ENCODE peak calls at places on chromosomes 12 and 14, in eight cellular contexts. Y is IMR-90, N is colonic mucosa, U is A549, A is choroid plexus epithelial cell, Z is bronchial epithelial cell, J is DND-41, F is BE2C. P is an unnamed sample.

GRCh38 chr12:90262261-90262660 is 553.6 kb upstream of the ATP2B1 start:
- DNase-seq in A (peak; percentile 37), Y (peak; percentile 45), N (no peak), U (no peak), F (no peak), Z (peak; percentile 44), J (no peak), P (no peak)

GRCh38 chr14:77883479-77884238 is 83.8 kb downstream of the ADCK1 start:
- DNase-seq in Z (no peak), J (peak; percentile 32), F (peak; percentile 24), Y (no peak), N (no peak), U (no peak), A (no peak), P (no peak)

GRCh38 chr12:44127966-44128365 is 292.1 kb downstream of the TMEM117 start:
- DNase-seq in N (no peak), Z (no peak), A (no peak), J (no peak), Y (no peak), U (no peak), F (no peak), P (no peak)

GRCh38 chr12:96177013-96177412 is 17.2 kb upstream of the ELK3 start:
- DNase-seq in U (no peak), Z (peak; percentile 99), J (no peak), N (no peak), Y (peak; percentile 82), A (peak; percentile 33), F (no peak), P (peak; percentile 17)

GRCh38 chr14:30223385-30223785 is 295.7 kb upstream of the PRKD1 start:
- DNase-seq in Y (peak; percentile 95), J (no peak), Z (peak; percentile 92), U (peak; percentile 18), F (peak; percentile 46), N (peak; percentile 39), A (peak; percentile 93), P (no peak)

GRCh38 chr14:51609987-51610283 is 41.8 kb upstream of the FRMD6 start:
- DNase-seq in Y (peak; percentile 59), N (no peak), U (no peak), J (no peak), Z (no peak), A (peak; percentile 86), F (no peak), P (no peak)

GRCh38 chr12:122789637-122790036 is 15.3 kb downstream of the CCDC62 start:
- DNase-seq in A (no peak), U (no peak), N (no peak), J (no peak), Z (no peak), F (no peak), Y (no peak), P (no peak)

GRCh38 chr14:39233680-39234326 is at the start of gene MIA2:
- DNase-seq in A (no peak), F (no peak), J (no peak), U (peak; percentile 12), N (no peak), Z (no peak), Y (no peak), P (no peak)

GRCh38 chr14:77579065-77579464 is 37.4 kb downstream of the SPTLC2 start:
- DNase-seq in U (no peak), N (no peak), F (no peak), J (no peak), A (no peak), Y (peak; percentile 54), Z (no peak), P (no peak)

GRCh38 chr14:75050852-75051555 is at the start of gene MLH3:
- DNase-seq in A (peak; percentile 80), U (peak; percentile 93), N (peak; percentile 90), J (peak; percentile 84), F (peak; percentile 86), Z (peak; percentile 62), Y (peak; percentile 64), P (peak; percentile 87)

GRCh38 chr12:6834254-6834653 is 6.0 kb downstream of the P3H3 start:
- DNase-seq in U (no peak), A (no peak), Y (no peak), F (no peak), J (no peak), Z (no peak), N (no peak), P (no peak)

GRCh38 chr14:24943024-24943423 is 106.9 kb downstream of the STXBP6 start:
- DNase-seq in J (no peak), Y (no peak), U (no peak), A (no peak), N (no peak), Z (no peak), F (no peak), P (no peak)

GRCh38 chr12:104490850-104491249 is 34.1 kb downstream of the CHST11 start:
- DNase-seq in N (no peak), Z (no peak), F (no peak), U (no peak), J (peak; percentile 65), Y (no peak), A (no peak), P (no peak)

GRCh38 chr12:65632131-65632855 is 192.0 kb upstream of the HMGA2 start:
- DNase-seq in Z (peak; percentile 69), U (no peak), Y (peak; percentile 75), N (no peak), A (peak; percentile 49), F (no peak), J (no peak), P (no peak)

GRCh38 chr12:94832780-94833760 is 170.4 kb downstream of the NDUFA12 start:
- DNase-seq in F (peak; percentile 54), J (no peak), Y (peak; percentile 1), A (peak; percentile 81), U (no peak), Z (no peak), N (no peak), P (no peak)

GRCh38 chr12:19234171-19234704 is 104.7 kb downstream of the PLEKHA5 start:
- DNase-seq in U (no peak), J (no peak), N (no peak), A (peak; percentile 50), Z (no peak), Y (peak; percentile 35), F (no peak), P (no peak)

GRCh38 chr12:81329088-81329487 is 251.2 kb downstream of the ACSS3 start:
- DNase-seq in Y (peak; percentile 2), A (peak; percentile 35), J (peak; percentile 4), U (no peak), F (peak; percentile 24), Z (peak; percentile 72), N (no peak), P (no peak)

GRCh38 chr12:2082321-2082720 is 29.5 kb downstream of the CACNA1C start:
- DNase-seq in J (no peak), U (no peak), F (no peak), A (no peak), Z (no peak), Y (no peak), N (no peak), P (no peak)

GRCh38 chr14:68089146-68089715 is 269.7 kb downstream of the RAD51B start:
- DNase-seq in A (peak; percentile 86), U (peak; percentile 67), N (no peak), J (no peak), Y (peak; percentile 61), Z (peak; percentile 78), F (no peak), P (no peak)

GRCh38 chr12:32997471-32997870 is 100.9 kb upstream of the PKP2 start:
- DNase-seq in U (no peak), A (no peak), Y (no peak), Z (no peak), N (no peak), F (no peak), J (no peak), P (no peak)

GRCh38 chr12:68538722-68539614 is 71.7 kb upstream of the RAP1B start:
- DNase-seq in Z (peak; percentile 13), U (no peak), J (peak; percentile 80), N (peak; percentile 24), Y (peak; percentile 26), F (no peak), A (peak; percentile 75), P (peak; percentile 40)
- H3K4me3 ChIP-seq in Z (no peak overlapping the region), U (no peak overlapping the region), J (no peak overlapping the region), N (no peak overlapping the region), Y (no peak overlapping the region), F (no peak overlapping the region), A (peak overlapping the region; percentile 43), P (no peak overlapping the region)

GRCh38 chr12:9049520-9050133 is 60.3 kb downstream of the KLRG1 start:
- DNase-seq in F (peak; percentile 30), Z (peak; percentile 58), N (no peak), U (peak; percentile 34), A (peak; percentile 78), Y (peak; percentile 52), J (peak; percentile 19), P (no peak)
- TF ChIP-seq CTCF in F (peak; percentile 64), Z (peak; percentile 38), N (peak; percentile 26), U (peak; percentile 79), A (peak; percentile 55), Y (peak; percentile 61), J (peak; percentile 67), P (peak; percentile 39)

GRCh38 chr14:104802120-104802912 is 1.4 kb downstream of the ZBTB42 start:
- DNase-seq in Z (no peak), U (no peak), J (peak; percentile 33), N (no peak), Y (no peak), F (peak; percentile 12), A (no peak), P (no peak)
- H3K4me3 ChIP-seq in Z (no peak overlapping the region), U (no peak overlapping the region), J (no peak overlapping the region), N (no peak overlapping the region), Y (no peak overlapping the region), F (no peak overlapping the region), A (no peak overlapping the region), P (no peak overlapping the region)

DNA sequence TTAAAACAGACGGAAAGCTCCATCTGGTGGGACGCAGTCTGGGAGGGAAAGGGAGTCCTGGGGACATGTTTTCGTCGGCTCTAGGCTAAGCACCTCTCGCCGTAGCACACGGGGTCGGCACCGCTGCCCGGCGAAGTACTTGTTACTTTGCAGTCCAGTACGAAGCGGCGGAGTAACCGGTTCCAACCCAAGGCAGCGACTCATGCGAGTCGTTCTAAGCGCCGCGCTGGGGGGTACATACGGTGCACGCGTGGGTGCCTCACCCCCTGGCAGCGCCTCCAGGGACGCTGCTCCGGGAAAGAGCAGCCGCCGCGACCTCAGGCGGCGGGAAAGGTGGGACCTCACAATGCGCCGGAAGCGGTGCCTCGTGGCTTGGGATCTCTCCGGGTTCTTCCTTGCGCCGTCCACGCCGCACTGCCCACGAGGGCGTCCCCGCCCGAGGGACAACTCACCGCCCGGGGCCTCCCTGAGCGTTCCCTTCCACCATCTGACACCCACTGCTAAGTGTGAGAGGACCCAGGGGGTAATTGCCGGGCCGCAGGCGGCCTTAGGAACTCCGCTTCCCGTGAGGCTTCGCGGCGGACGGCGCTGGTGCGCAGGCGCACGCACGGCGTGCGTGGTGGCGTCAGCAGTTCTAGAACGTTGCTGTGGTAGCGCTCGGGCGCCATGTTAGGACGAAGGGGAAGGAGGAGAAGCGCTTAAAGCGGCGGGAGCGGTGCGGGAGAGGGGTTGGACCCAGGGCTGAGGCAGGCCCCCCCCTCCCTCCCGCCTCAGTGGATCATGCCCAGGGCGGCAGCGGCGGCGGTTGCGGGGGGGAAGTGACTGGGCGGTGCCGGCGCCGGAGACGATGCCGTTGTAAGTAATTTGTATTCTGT is at the start of gene PAPOLA:
- DNase-seq in Z (peak; percentile 93), A (peak; percentile 97), U (peak; percentile 89), Y (peak; percentile 95), N (peak; percentile 95), J (peak; percentile 96), F (peak; percentile 97), P (peak; percentile 99)
- TF ChIP-seq CTCF in Z (peak; percentile 43), A (no peak), U (no peak), Y (peak; percentile 14), N (no peak), J (peak; percentile 34), F (no peak), P (peak; percentile 32)